ENCODE peak calls at places on chromosomes 16 and 17, in ten cellular contexts. One of them, this sample, is unnamed.

GRCh38 chr17:77311371-77311981 is 170.7 kb downstream of the SEC14L1 start:
- DNase-seq in stimulated activated CD8-positive, alpha-beta memory T cell treated with anti-CD3 and anti-CD28 coated beads, Interleukin-7, amount 100 ng/mL, for 1 hour: no peak
- DNase-seq in fibroblast of the conjunctiva: no peak
- DNase-seq in cardiac muscle cell: no peak
- DNase-seq in COLO829: no peak
- DNase-seq in stimulated activated CD4-positive, alpha-beta T cell treated with anti-CD3 and anti-CD28 coated beads, Interleukin-15, amount 100 ng/mL, for 1 hour: no peak
- DNase-seq in NCI-H2081: no peak
- DNase-seq in A549: no peak
- DNase-seq in effector CD4-positive, alpha-beta T cell: no peak
- DNase-seq in activated CD4-positive, alpha-beta T cell treated with anti-CD3 and anti-CD28 coated beads, Interleukin-2, amount 10 ng/mL, durations not matched to agents 7 days and 5 days: no peak
- DNase-seq in this sample: no peak

GRCh38 chr16:56912746-56913703 is 18.9 kb upstream of the HERPUD1 start:
- DNase-seq in stimulated activated CD8-positive, alpha-beta memory T cell treated with anti-CD3 and anti-CD28 coated beads, Interleukin-7, amount 100 ng/mL, for 1 hour: no peak
- DNase-seq in fibroblast of the conjunctiva: no peak
- DNase-seq in cardiac muscle cell: no peak
- DNase-seq in COLO829: no peak
- DNase-seq in stimulated activated CD4-positive, alpha-beta T cell treated with anti-CD3 and anti-CD28 coated beads, Interleukin-15, amount 100 ng/mL, for 1 hour: no peak
- DNase-seq in NCI-H2081: no peak
- DNase-seq in A549: no peak
- DNase-seq in effector CD4-positive, alpha-beta T cell: no peak
- DNase-seq in activated CD4-positive, alpha-beta T cell treated with anti-CD3 and anti-CD28 coated beads, Interleukin-2, amount 10 ng/mL, durations not matched to agents 7 days and 5 days: no peak
- DNase-seq in this sample: no peak

GRCh38 chr17:8894189-8894611 is 26.7 kb upstream of the PIK3R6 start:
- DNase-seq in stimulated activated CD8-positive, alpha-beta memory T cell treated with anti-CD3 and anti-CD28 coated beads, Interleukin-7, amount 100 ng/mL, for 1 hour: no peak
- DNase-seq in fibroblast of the conjunctiva: no peak
- DNase-seq in cardiac muscle cell: no peak
- DNase-seq in COLO829: no peak
- DNase-seq in stimulated activated CD4-positive, alpha-beta T cell treated with anti-CD3 and anti-CD28 coated beads, Interleukin-15, amount 100 ng/mL, for 1 hour: no peak
- DNase-seq in NCI-H2081: no peak
- DNase-seq in A549: no peak
- DNase-seq in effector CD4-positive, alpha-beta T cell: no peak
- DNase-seq in activated CD4-positive, alpha-beta T cell treated with anti-CD3 and anti-CD28 coated beads, Interleukin-2, amount 10 ng/mL, durations not matched to agents 7 days and 5 days: no peak
- DNase-seq in this sample: no peak

GRCh38 chr17:50935201-50936124 is 69.3 kb upstream of the TOB1 start:
- DNase-seq in stimulated activated CD8-positive, alpha-beta memory T cell treated with anti-CD3 and anti-CD28 coated beads, Interleukin-7, amount 100 ng/mL, for 1 hour: no peak
- DNase-seq in fibroblast of the conjunctiva: no peak
- DNase-seq in cardiac muscle cell: no peak
- DNase-seq in COLO829: no peak
- DNase-seq in stimulated activated CD4-positive, alpha-beta T cell treated with anti-CD3 and anti-CD28 coated beads, Interleukin-15, amount 100 ng/mL, for 1 hour: no peak
- DNase-seq in NCI-H2081: no peak
- DNase-seq in A549: peak
- DNase-seq in effector CD4-positive, alpha-beta T cell: no peak
- DNase-seq in activated CD4-positive, alpha-beta T cell treated with anti-CD3 and anti-CD28 coated beads, Interleukin-2, amount 10 ng/mL, durations not matched to agents 7 days and 5 days: no peak
- DNase-seq in this sample: peak

GRCh38 chr17:76207670-76208069 is 32.6 kb downstream of the RNF157 start:
- DNase-seq in stimulated activated CD8-positive, alpha-beta memory T cell treated with anti-CD3 and anti-CD28 coated beads, Interleukin-7, amount 100 ng/mL, for 1 hour: no peak
- DNase-seq in fibroblast of the conjunctiva: no peak
- DNase-seq in cardiac muscle cell: peak
- DNase-seq in COLO829: no peak
- DNase-seq in stimulated activated CD4-positive, alpha-beta T cell treated with anti-CD3 and anti-CD28 coated beads, Interleukin-15, amount 100 ng/mL, for 1 hour: no peak
- DNase-seq in NCI-H2081: no peak
- DNase-seq in A549: no peak
- DNase-seq in effector CD4-positive, alpha-beta T cell: no peak
- DNase-seq in activated CD4-positive, alpha-beta T cell treated with anti-CD3 and anti-CD28 coated beads, Interleukin-2, amount 10 ng/mL, durations not matched to agents 7 days and 5 days: no peak
- DNase-seq in this sample: no peak

GRCh38 chr16:49763826-49764225 is 92.1 kb downstream of the ZNF423 start:
- DNase-seq in stimulated activated CD8-positive, alpha-beta memory T cell treated with anti-CD3 and anti-CD28 coated beads, Interleukin-7, amount 100 ng/mL, for 1 hour: no peak
- DNase-seq in fibroblast of the conjunctiva: no peak
- DNase-seq in cardiac muscle cell: no peak
- DNase-seq in COLO829: no peak
- DNase-seq in stimulated activated CD4-positive, alpha-beta T cell treated with anti-CD3 and anti-CD28 coated beads, Interleukin-15, amount 100 ng/mL, for 1 hour: no peak
- DNase-seq in NCI-H2081: no peak
- DNase-seq in A549: no peak
- DNase-seq in effector CD4-positive, alpha-beta T cell: no peak
- DNase-seq in activated CD4-positive, alpha-beta T cell treated with anti-CD3 and anti-CD28 coated beads, Interleukin-2, amount 10 ng/mL, durations not matched to agents 7 days and 5 days: no peak
- DNase-seq in this sample: no peak

GRCh38 chr17:73410586-73411329 is 99.0 kb upstream of the CDC42EP4 start:
- DNase-seq in stimulated activated CD8-positive, alpha-beta memory T cell treated with anti-CD3 and anti-CD28 coated beads, Interleukin-7, amount 100 ng/mL, for 1 hour: no peak
- DNase-seq in fibroblast of the conjunctiva: no peak
- DNase-seq in cardiac muscle cell: no peak
- DNase-seq in COLO829: no peak
- DNase-seq in stimulated activated CD4-positive, alpha-beta T cell treated with anti-CD3 and anti-CD28 coated beads, Interleukin-15, amount 100 ng/mL, for 1 hour: no peak
- DNase-seq in NCI-H2081: no peak
- DNase-seq in A549: no peak
- DNase-seq in effector CD4-positive, alpha-beta T cell: no peak
- DNase-seq in activated CD4-positive, alpha-beta T cell treated with anti-CD3 and anti-CD28 coated beads, Interleukin-2, amount 10 ng/mL, durations not matched to agents 7 days and 5 days: no peak
- DNase-seq in this sample: no peak

GRCh38 chr17:9842057-9842758 is 16.5 kb downstream of the GLP2R start:
- DNase-seq in stimulated activated CD8-positive, alpha-beta memory T cell treated with anti-CD3 and anti-CD28 coated beads, Interleukin-7, amount 100 ng/mL, for 1 hour: no peak
- DNase-seq in fibroblast of the conjunctiva: peak
- DNase-seq in cardiac muscle cell: no peak
- DNase-seq in COLO829: no peak
- DNase-seq in stimulated activated CD4-positive, alpha-beta T cell treated with anti-CD3 and anti-CD28 coated beads, Interleukin-15, amount 100 ng/mL, for 1 hour: no peak
- DNase-seq in NCI-H2081: no peak
- DNase-seq in A549: peak
- DNase-seq in effector CD4-positive, alpha-beta T cell: no peak
- DNase-seq in activated CD4-positive, alpha-beta T cell treated with anti-CD3 and anti-CD28 coated beads, Interleukin-2, amount 10 ng/mL, durations not matched to agents 7 days and 5 days: no peak
- DNase-seq in this sample: peak

GRCh38 chr16:58264961-58265479 is 29.8 kb downstream of the PRSS54 start:
- DNase-seq in stimulated activated CD8-positive, alpha-beta memory T cell treated with anti-CD3 and anti-CD28 coated beads, Interleukin-7, amount 100 ng/mL, for 1 hour: no peak
- DNase-seq in fibroblast of the conjunctiva: peak
- DNase-seq in cardiac muscle cell: no peak
- DNase-seq in COLO829: peak
- DNase-seq in stimulated activated CD4-positive, alpha-beta T cell treated with anti-CD3 and anti-CD28 coated beads, Interleukin-15, amount 100 ng/mL, for 1 hour: no peak
- DNase-seq in NCI-H2081: no peak
- DNase-seq in A549: peak
- DNase-seq in effector CD4-positive, alpha-beta T cell: no peak
- DNase-seq in activated CD4-positive, alpha-beta T cell treated with anti-CD3 and anti-CD28 coated beads, Interleukin-2, amount 10 ng/mL, durations not matched to agents 7 days and 5 days: no peak
- DNase-seq in this sample: peak

GRCh38 chr17:82236142-82236971 is 7.5 kb downstream of the SLC16A3 start:
- DNase-seq in stimulated activated CD8-positive, alpha-beta memory T cell treated with anti-CD3 and anti-CD28 coated beads, Interleukin-7, amount 100 ng/mL, for 1 hour: no peak
- DNase-seq in fibroblast of the conjunctiva: no peak
- DNase-seq in cardiac muscle cell: peak
- DNase-seq in COLO829: no peak
- DNase-seq in stimulated activated CD4-positive, alpha-beta T cell treated with anti-CD3 and anti-CD28 coated beads, Interleukin-15, amount 100 ng/mL, for 1 hour: peak
- DNase-seq in NCI-H2081: peak
- DNase-seq in A549: peak
- DNase-seq in effector CD4-positive, alpha-beta T cell: peak
- DNase-seq in activated CD4-positive, alpha-beta T cell treated with anti-CD3 and anti-CD28 coated beads, Interleukin-2, amount 10 ng/mL, durations not matched to agents 7 days and 5 days: peak
- DNase-seq in this sample: no peak

GRCh38 chr16:29820271-29820701 is at the start of gene MVP:
- DNase-seq in stimulated activated CD8-positive, alpha-beta memory T cell treated with anti-CD3 and anti-CD28 coated beads, Interleukin-7, amount 100 ng/mL, for 1 hour: no peak
- DNase-seq in fibroblast of the conjunctiva: peak
- DNase-seq in cardiac muscle cell: no peak
- DNase-seq in COLO829: no peak
- DNase-seq in stimulated activated CD4-positive, alpha-beta T cell treated with anti-CD3 and anti-CD28 coated beads, Interleukin-15, amount 100 ng/mL, for 1 hour: peak
- DNase-seq in NCI-H2081: no peak
- DNase-seq in A549: peak
- DNase-seq in effector CD4-positive, alpha-beta T cell: no peak
- DNase-seq in activated CD4-positive, alpha-beta T cell treated with anti-CD3 and anti-CD28 coated beads, Interleukin-2, amount 10 ng/mL, durations not matched to agents 7 days and 5 days: peak
- DNase-seq in this sample: no peak

GRCh38 chr17:16415031-16415924 is at the start of gene TRPV2:
- DNase-seq in stimulated activated CD8-positive, alpha-beta memory T cell treated with anti-CD3 and anti-CD28 coated beads, Interleukin-7, amount 100 ng/mL, for 1 hour: no peak
- DNase-seq in fibroblast of the conjunctiva: no peak
- DNase-seq in cardiac muscle cell: peak
- DNase-seq in COLO829: peak
- DNase-seq in stimulated activated CD4-positive, alpha-beta T cell treated with anti-CD3 and anti-CD28 coated beads, Interleukin-15, amount 100 ng/mL, for 1 hour: no peak
- DNase-seq in NCI-H2081: no peak
- DNase-seq in A549: peak
- DNase-seq in effector CD4-positive, alpha-beta T cell: peak
- DNase-seq in activated CD4-positive, alpha-beta T cell treated with anti-CD3 and anti-CD28 coated beads, Interleukin-2, amount 10 ng/mL, durations not matched to agents 7 days and 5 days: peak
- DNase-seq in this sample: no peak

GRCh38 chr16:66510711-66511614 is 39.0 kb downstream of the TK2 start:
- DNase-seq in stimulated activated CD8-positive, alpha-beta memory T cell treated with anti-CD3 and anti-CD28 coated beads, Interleukin-7, amount 100 ng/mL, for 1 hour: no peak
- DNase-seq in fibroblast of the conjunctiva: no peak
- DNase-seq in cardiac muscle cell: no peak
- DNase-seq in COLO829: no peak
- DNase-seq in stimulated activated CD4-positive, alpha-beta T cell treated with anti-CD3 and anti-CD28 coated beads, Interleukin-15, amount 100 ng/mL, for 1 hour: no peak
- DNase-seq in NCI-H2081: no peak
- DNase-seq in A549: no peak
- DNase-seq in effector CD4-positive, alpha-beta T cell: no peak
- DNase-seq in activated CD4-positive, alpha-beta T cell treated with anti-CD3 and anti-CD28 coated beads, Interleukin-2, amount 10 ng/mL, durations not matched to agents 7 days and 5 days: no peak
- DNase-seq in this sample: no peak

GRCh38 chr16:87790278-87791023 is 24.7 kb upstream of the KLHDC4 start:
- DNase-seq in stimulated activated CD8-positive, alpha-beta memory T cell treated with anti-CD3 and anti-CD28 coated beads, Interleukin-7, amount 100 ng/mL, for 1 hour: no peak
- DNase-seq in fibroblast of the conjunctiva: no peak
- DNase-seq in cardiac muscle cell: no peak
- DNase-seq in COLO829: no peak
- DNase-seq in stimulated activated CD4-positive, alpha-beta T cell treated with anti-CD3 and anti-CD28 coated beads, Interleukin-15, amount 100 ng/mL, for 1 hour: no peak
- DNase-seq in NCI-H2081: peak
- DNase-seq in A549: peak
- DNase-seq in effector CD4-positive, alpha-beta T cell: no peak
- DNase-seq in activated CD4-positive, alpha-beta T cell treated with anti-CD3 and anti-CD28 coated beads, Interleukin-2, amount 10 ng/mL, durations not matched to agents 7 days and 5 days: no peak
- DNase-seq in this sample: peak

GRCh38 chr17:8192070-8192815 is 2.3 kb upstream of the BORCS6 start:
- DNase-seq in stimulated activated CD8-positive, alpha-beta memory T cell treated with anti-CD3 and anti-CD28 coated beads, Interleukin-7, amount 100 ng/mL, for 1 hour: no peak
- DNase-seq in fibroblast of the conjunctiva: peak
- DNase-seq in cardiac muscle cell: peak
- DNase-seq in COLO829: peak
- DNase-seq in stimulated activated CD4-positive, alpha-beta T cell treated with anti-CD3 and anti-CD28 coated beads, Interleukin-15, amount 100 ng/mL, for 1 hour: no peak
- DNase-seq in NCI-H2081: peak
- DNase-seq in A549: peak
- DNase-seq in effector CD4-positive, alpha-beta T cell: peak
- DNase-seq in activated CD4-positive, alpha-beta T cell treated with anti-CD3 and anti-CD28 coated beads, Interleukin-2, amount 10 ng/mL, durations not matched to agents 7 days and 5 days: peak
- DNase-seq in this sample: peak

GRCh38 chr16:23420011-23420410 is 33.0 kb downstream of the COG7 start:
- DNase-seq in stimulated activated CD8-positive, alpha-beta memory T cell treated with anti-CD3 and anti-CD28 coated beads, Interleukin-7, amount 100 ng/mL, for 1 hour: no peak
- DNase-seq in fibroblast of the conjunctiva: peak
- DNase-seq in cardiac muscle cell: no peak
- DNase-seq in COLO829: no peak
- DNase-seq in stimulated activated CD4-positive, alpha-beta T cell treated with anti-CD3 and anti-CD28 coated beads, Interleukin-15, amount 100 ng/mL, for 1 hour: no peak
- DNase-seq in NCI-H2081: no peak
- DNase-seq in A549: no peak
- DNase-seq in effector CD4-positive, alpha-beta T cell: no peak
- DNase-seq in activated CD4-positive, alpha-beta T cell treated with anti-CD3 and anti-CD28 coated beads, Interleukin-2, amount 10 ng/mL, durations not matched to agents 7 days and 5 days: no peak
- DNase-seq in this sample: no peak

GRCh38 chr17:16378631-16379282 is 2.1 kb upstream of the UBB start:
- DNase-seq in stimulated activated CD8-positive, alpha-beta memory T cell treated with anti-CD3 and anti-CD28 coated beads, Interleukin-7, amount 100 ng/mL, for 1 hour: no peak
- DNase-seq in fibroblast of the conjunctiva: no peak
- DNase-seq in cardiac muscle cell: no peak
- DNase-seq in COLO829: no peak
- DNase-seq in stimulated activated CD4-positive, alpha-beta T cell treated with anti-CD3 and anti-CD28 coated beads, Interleukin-15, amount 100 ng/mL, for 1 hour: no peak
- DNase-seq in NCI-H2081: no peak
- DNase-seq in A549: peak
- DNase-seq in effector CD4-positive, alpha-beta T cell: no peak
- DNase-seq in activated CD4-positive, alpha-beta T cell treated with anti-CD3 and anti-CD28 coated beads, Interleukin-2, amount 10 ng/mL, durations not matched to agents 7 days and 5 days: no peak
- DNase-seq in this sample: no peak

GRCh38 chr17:66200685-66201092 is 8.8 kb upstream of the CEP112 start:
- DNase-seq in stimulated activated CD8-positive, alpha-beta memory T cell treated with anti-CD3 and anti-CD28 coated beads, Interleukin-7, amount 100 ng/mL, for 1 hour: no peak
- DNase-seq in fibroblast of the conjunctiva: peak
- DNase-seq in cardiac muscle cell: peak
- DNase-seq in COLO829: peak
- DNase-seq in stimulated activated CD4-positive, alpha-beta T cell treated with anti-CD3 and anti-CD28 coated beads, Interleukin-15, amount 100 ng/mL, for 1 hour: peak
- DNase-seq in NCI-H2081: peak
- DNase-seq in A549: peak
- DNase-seq in effector CD4-positive, alpha-beta T cell: peak
- DNase-seq in activated CD4-positive, alpha-beta T cell treated with anti-CD3 and anti-CD28 coated beads, Interleukin-2, amount 10 ng/mL, durations not matched to agents 7 days and 5 days: peak
- DNase-seq in this sample: peak

GRCh38 chr16:88350922-88351321 is 31.8 kb upstream of the ZNF469 start:
- DNase-seq in stimulated activated CD8-positive, alpha-beta memory T cell treated with anti-CD3 and anti-CD28 coated beads, Interleukin-7, amount 100 ng/mL, for 1 hour: no peak
- DNase-seq in fibroblast of the conjunctiva: no peak
- DNase-seq in cardiac muscle cell: no peak
- DNase-seq in COLO829: no peak
- DNase-seq in stimulated activated CD4-positive, alpha-beta T cell treated with anti-CD3 and anti-CD28 coated beads, Interleukin-15, amount 100 ng/mL, for 1 hour: no peak
- DNase-seq in NCI-H2081: no peak
- DNase-seq in A549: no peak
- DNase-seq in effector CD4-positive, alpha-beta T cell: no peak
- DNase-seq in activated CD4-positive, alpha-beta T cell treated with anti-CD3 and anti-CD28 coated beads, Interleukin-2, amount 10 ng/mL, durations not matched to agents 7 days and 5 days: no peak
- DNase-seq in this sample: no peak

GRCh38 chr17:45050680-45051059 is 762 bp downstream of the DCAKD start:
- DNase-seq in stimulated activated CD8-positive, alpha-beta memory T cell treated with anti-CD3 and anti-CD28 coated beads, Interleukin-7, amount 100 ng/mL, for 1 hour: no peak
- DNase-seq in fibroblast of the conjunctiva: no peak
- DNase-seq in cardiac muscle cell: no peak
- DNase-seq in COLO829: no peak
- DNase-seq in stimulated activated CD4-positive, alpha-beta T cell treated with anti-CD3 and anti-CD28 coated beads, Interleukin-15, amount 100 ng/mL, for 1 hour: no peak
- DNase-seq in NCI-H2081: peak
- DNase-seq in A549: peak
- DNase-seq in effector CD4-positive, alpha-beta T cell: peak
- DNase-seq in activated CD4-positive, alpha-beta T cell treated with anti-CD3 and anti-CD28 coated beads, Interleukin-2, amount 10 ng/mL, durations not matched to agents 7 days and 5 days: peak
- DNase-seq in this sample: no peak

GRCh38 chr16:78925071-78925714 is 675.3 kb downstream of the MAF start:
- DNase-seq in stimulated activated CD8-positive, alpha-beta memory T cell treated with anti-CD3 and anti-CD28 coated beads, Interleukin-7, amount 100 ng/mL, for 1 hour: no peak
- DNase-seq in fibroblast of the conjunctiva: no peak
- DNase-seq in cardiac muscle cell: peak
- DNase-seq in COLO829: no peak
- DNase-seq in stimulated activated CD4-positive, alpha-beta T cell treated with anti-CD3 and anti-CD28 coated beads, Interleukin-15, amount 100 ng/mL, for 1 hour: peak
- DNase-seq in NCI-H2081: no peak
- DNase-seq in A549: peak
- DNase-seq in effector CD4-positive, alpha-beta T cell: no peak
- DNase-seq in activated CD4-positive, alpha-beta T cell treated with anti-CD3 and anti-CD28 coated beads, Interleukin-2, amount 10 ng/mL, durations not matched to agents 7 days and 5 days: no peak
- DNase-seq in this sample: no peak

GRCh38 chr16:56589141-56590039 is at the start of gene MT3:
- DNase-seq in stimulated activated CD8-positive, alpha-beta memory T cell treated with anti-CD3 and anti-CD28 coated beads, Interleukin-7, amount 100 ng/mL, for 1 hour: no peak
- DNase-seq in fibroblast of the conjunctiva: no peak
- DNase-seq in cardiac muscle cell: peak
- DNase-seq in COLO829: no peak
- DNase-seq in stimulated activated CD4-positive, alpha-beta T cell treated with anti-CD3 and anti-CD28 coated beads, Interleukin-15, amount 100 ng/mL, for 1 hour: no peak
- DNase-seq in NCI-H2081: peak
- DNase-seq in A549: no peak
- DNase-seq in effector CD4-positive, alpha-beta T cell: no peak
- DNase-seq in activated CD4-positive, alpha-beta T cell treated with anti-CD3 and anti-CD28 coated beads, Interleukin-2, amount 10 ng/mL, durations not matched to agents 7 days and 5 days: peak
- DNase-seq in this sample: peak

GRCh38 chr17:79997004-79997673 is 38.5 kb downstream of the TBC1D16 start:
- DNase-seq in stimulated activated CD8-positive, alpha-beta memory T cell treated with anti-CD3 and anti-CD28 coated beads, Interleukin-7, amount 100 ng/mL, for 1 hour: peak
- DNase-seq in fibroblast of the conjunctiva: no peak
- DNase-seq in cardiac muscle cell: no peak
- DNase-seq in COLO829: no peak
- DNase-seq in stimulated activated CD4-positive, alpha-beta T cell treated with anti-CD3 and anti-CD28 coated beads, Interleukin-15, amount 100 ng/mL, for 1 hour: peak
- DNase-seq in NCI-H2081: no peak
- DNase-seq in A549: no peak
- DNase-seq in effector CD4-positive, alpha-beta T cell: peak
- DNase-seq in activated CD4-positive, alpha-beta T cell treated with anti-CD3 and anti-CD28 coated beads, Interleukin-2, amount 10 ng/mL, durations not matched to agents 7 days and 5 days: peak
- DNase-seq in this sample: no peak

GRCh38 chr17:54968259-54968953 is at the start of the genes COX11 and STXBP4:
- DNase-seq in stimulated activated CD8-positive, alpha-beta memory T cell treated with anti-CD3 and anti-CD28 coated beads, Interleukin-7, amount 100 ng/mL, for 1 hour: peak
- DNase-seq in fibroblast of the conjunctiva: peak
- DNase-seq in cardiac muscle cell: peak
- DNase-seq in COLO829: peak
- DNase-seq in stimulated activated CD4-positive, alpha-beta T cell treated with anti-CD3 and anti-CD28 coated beads, Interleukin-15, amount 100 ng/mL, for 1 hour: peak
- DNase-seq in NCI-H2081: peak
- DNase-seq in A549: peak
- DNase-seq in effector CD4-positive, alpha-beta T cell: peak
- DNase-seq in activated CD4-positive, alpha-beta T cell treated with anti-CD3 and anti-CD28 coated beads, Interleukin-2, amount 10 ng/mL, durations not matched to agents 7 days and 5 days: peak
- DNase-seq in this sample: peak

GRCh38 chr17:4879591-4879990 is 19.7 kb upstream of the C17orf107 start:
- DNase-seq in stimulated activated CD8-positive, alpha-beta memory T cell treated with anti-CD3 and anti-CD28 coated beads, Interleukin-7, amount 100 ng/mL, for 1 hour: no peak
- DNase-seq in fibroblast of the conjunctiva: no peak
- DNase-seq in cardiac muscle cell: no peak
- DNase-seq in COLO829: no peak
- DNase-seq in stimulated activated CD4-positive, alpha-beta T cell treated with anti-CD3 and anti-CD28 coated beads, Interleukin-15, amount 100 ng/mL, for 1 hour: no peak
- DNase-seq in NCI-H2081: no peak
- DNase-seq in A549: no peak
- DNase-seq in effector CD4-positive, alpha-beta T cell: no peak
- DNase-seq in activated CD4-positive, alpha-beta T cell treated with anti-CD3 and anti-CD28 coated beads, Interleukin-2, amount 10 ng/mL, durations not matched to agents 7 days and 5 days: no peak
- DNase-seq in this sample: no peak

GRCh38 chr16:81600275-81600674 is 155.7 kb downstream of the CMIP start:
- DNase-seq in stimulated activated CD8-positive, alpha-beta memory T cell treated with anti-CD3 and anti-CD28 coated beads, Interleukin-7, amount 100 ng/mL, for 1 hour: no peak
- DNase-seq in fibroblast of the conjunctiva: no peak
- DNase-seq in cardiac muscle cell: peak
- DNase-seq in COLO829: peak
- DNase-seq in stimulated activated CD4-positive, alpha-beta T cell treated with anti-CD3 and anti-CD28 coated beads, Interleukin-15, amount 100 ng/mL, for 1 hour: no peak
- DNase-seq in NCI-H2081: no peak
- DNase-seq in A549: no peak
- DNase-seq in effector CD4-positive, alpha-beta T cell: no peak
- DNase-seq in activated CD4-positive, alpha-beta T cell treated with anti-CD3 and anti-CD28 coated beads, Interleukin-2, amount 10 ng/mL, durations not matched to agents 7 days and 5 days: no peak
- DNase-seq in this sample: no peak

GRCh38 chr17:19022128-19022527 is 17.6 kb upstream of the FAM83G start:
- DNase-seq in stimulated activated CD8-positive, alpha-beta memory T cell treated with anti-CD3 and anti-CD28 coated beads, Interleukin-7, amount 100 ng/mL, for 1 hour: no peak
- DNase-seq in fibroblast of the conjunctiva: no peak
- DNase-seq in cardiac muscle cell: no peak
- DNase-seq in COLO829: no peak
- DNase-seq in stimulated activated CD4-positive, alpha-beta T cell treated with anti-CD3 and anti-CD28 coated beads, Interleukin-15, amount 100 ng/mL, for 1 hour: no peak
- DNase-seq in NCI-H2081: no peak
- DNase-seq in A549: no peak
- DNase-seq in effector CD4-positive, alpha-beta T cell: no peak
- DNase-seq in activated CD4-positive, alpha-beta T cell treated with anti-CD3 and anti-CD28 coated beads, Interleukin-2, amount 10 ng/mL, durations not matched to agents 7 days and 5 days: no peak
- DNase-seq in this sample: no peak

This sample was measured in nucleus accumbens.